ENCODE peak calls at places on chromosomes 7 and 10, in nine cellular contexts. B is GM06990; I is right lobe of liver; U is CD8-positive, alpha-beta T cell; X is DND-41; Z is WTC11; J is A549; O is NB4; Q is RWPE1. C is an unnamed sample.

GRCh38 chr7:133641436-133641835 is 388.6 kb downstream of the EXOC4 start:
- DNase-seq in O (no peak), U (no peak), Q (no peak), X (no peak), I (no peak), Z (no peak), J (no peak), B (no peak), C (no peak)

GRCh38 chr7:1301054-1301811 is 68.6 kb downstream of the UNCX start:
- DNase-seq in U (no peak), Q (no peak), I (no peak), Z (no peak), X (no peak), J (no peak), O (no peak), B (no peak), C (no peak)

GRCh38 chr10:99981581-99982199 is 28.1 kb downstream of the DNMBP start:
- DNase-seq in X (no peak), O (no peak), B (no peak), Z (no peak), I (peak; percentile 92), U (no peak), Q (no peak), J (no peak), C (no peak)

GRCh38 chr7:29278362-29279070 is 83.9 kb downstream of the CHN2 start:
- DNase-seq in Z (no peak), U (no peak), I (no peak), J (no peak), B (no peak), O (no peak), X (peak; percentile 17), Q (no peak), C (no peak)

GRCh38 chr10:130108934-130109604 is 1.6 kb downstream of the C10orf143 start:
- DNase-seq in O (peak; percentile 36), I (no peak), J (no peak), B (no peak), U (no peak), Q (no peak), X (no peak), Z (no peak), C (no peak)

GRCh38 chr7:100621554-100621953 is 9.2 kb downstream of the MOSPD3 start:
- DNase-seq in I (peak; percentile 90), O (no peak), Z (no peak), Q (no peak), B (no peak), X (no peak), U (no peak), J (no peak), C (no peak)

GRCh38 chr10:691216-691615 is 1.7 kb upstream of the DIP2C start:
- DNase-seq in B (no peak), Q (no peak), O (no peak), Z (no peak), I (no peak), X (no peak), J (no peak), U (no peak), C (peak; percentile 37)

GRCh38 chr7:15305002-15305600 is 256.7 kb downstream of the AGMO start:
- DNase-seq in Q (peak; percentile 17), O (peak; percentile 50), J (peak; percentile 63), B (no peak), X (peak; percentile 31), Z (peak; percentile 48), U (no peak), I (peak; percentile 53), C (no peak)

GRCh38 chr7:20269726-20270125 is 52.5 kb upstream of the MACC1 start:
- DNase-seq in B (no peak), O (no peak), Z (no peak), U (no peak), J (no peak), Q (no peak), I (no peak), X (no peak), C (no peak)

GRCh38 chr10:104424719-104425118 is 71.1 kb downstream of the CFAP58 start:
- DNase-seq in Z (no peak), X (no peak), J (no peak), Q (peak; percentile 81), B (peak; percentile 40), U (no peak), O (peak; percentile 31), I (no peak), C (no peak)

GRCh38 chr7:94298943-94299342 is 95.8 kb upstream of the COL1A2 start:
- DNase-seq in J (no peak), X (no peak), B (no peak), I (no peak), U (no peak), Z (no peak), O (no peak), Q (no peak), C (no peak)

GRCh38 chr7:131302876-131303707 is 24.6 kb upstream of the MKLN1 start:
- DNase-seq in B (no peak), O (no peak), Q (peak; percentile 35), Z (peak; percentile 48), X (no peak), J (peak; percentile 68), I (peak; percentile 54), U (peak; percentile 27), C (no peak)

GRCh38 chr7:68269410-68269809 is 1272.8 kb downstream of the TYW1 start:
- DNase-seq in J (peak; percentile 67), B (no peak), I (no peak), Q (no peak), X (no peak), O (no peak), Z (no peak), U (no peak), C (no peak)

GRCh38 chr7:41814888-41815287 is 112.0 kb upstream of the INHBA start:
- DNase-seq in Q (no peak), I (no peak), J (no peak), U (no peak), O (no peak), Z (no peak), B (no peak), X (no peak), C (no peak)

GRCh38 chr7:69635572-69636190 is 37.4 kb downstream of the AUTS2 start:
- DNase-seq in U (no peak), I (no peak), Z (no peak), B (no peak), Q (no peak), O (no peak), J (no peak), X (no peak), C (no peak)

GRCh38 chr10:4051408-4052151 is 266.6 kb upstream of the KLF6 start:
- DNase-seq in Z (no peak), I (no peak), X (no peak), U (no peak), J (no peak), B (no peak), O (peak; percentile 56), Q (no peak), C (no peak)

GRCh38 chr10:58514102-58514472 is 1.4 kb downstream of the BICC1 start:
- DNase-seq in Z (no peak), I (no peak), B (no peak), U (no peak), O (no peak), X (no peak), Q (no peak), J (no peak), C (no peak)

GRCh38 chr7:2785071-2785500 is 59.0 kb downstream of the GNA12 start:
- DNase-seq in O (no peak), Q (no peak), B (no peak), X (no peak), J (no peak), Z (no peak), I (no peak), U (no peak), C (no peak)

GRCh38 chr10:43318978-43319965 is 52.2 kb upstream of the FXYD4 start:
- DNase-seq in B (no peak), X (no peak), O (no peak), J (no peak), I (no peak), U (no peak), Q (no peak), Z (no peak), C (no peak)
- TF ChIP-seq CTCF in B (no peak), X (no peak), O (no peak), J (no peak), I (no peak), U (no peak), Q (no peak), Z (no peak), C (no peak)

GRCh38 chr10:30586828-30587227 is 42.7 kb downstream of the LYZL2 start:
- DNase-seq in I (no peak), O (no peak), J (no peak), U (no peak), B (no peak), Z (no peak), Q (no peak), X (no peak), C (no peak)

GRCh38 chr10:30589441-30589840 is 40.1 kb downstream of the LYZL2 start:
- DNase-seq in J (no peak), B (no peak), O (no peak), I (no peak), X (no peak), U (no peak), Z (no peak), Q (no peak), C (no peak)

GRCh38 chr10:30583778-30584415 is 45.7 kb downstream of the LYZL2 start:
- DNase-seq in B (peak; percentile 23), J (peak; percentile 89), U (no peak), I (peak; percentile 80), Z (no peak), O (peak; percentile 36), Q (peak; percentile 49), X (no peak), C (no peak)

GRCh38 chr10:30591249-30591670 is 38.3 kb downstream of the LYZL2 start:
- DNase-seq in Q (peak; percentile 56), I (peak; percentile 59), U (peak; percentile 29), O (peak; percentile 59), X (peak; percentile 35), Z (peak; percentile 37), J (peak; percentile 67), B (no peak), C (no peak)

GRCh38 chr10:30587522-30588031 is 42.0 kb downstream of the LYZL2 start:
- DNase-seq in I (peak; percentile 58), B (peak; percentile 73), J (no peak), U (no peak), Z (peak; percentile 46), Q (no peak), X (no peak), O (peak; percentile 83), C (no peak)
- TF ChIP-seq CTCF in I (no peak), B (peak; percentile 11), J (no peak), U (no peak), Z (no peak), Q (no peak), X (no peak), O (peak; percentile 17), C (no peak)

GRCh38 chr10:33837736-33838135 is 503.3 kb upstream of the NRP1 start:
- DNase-seq in I (no peak), X (no peak), J (no peak), U (no peak), Q (no peak), O (no peak), Z (no peak), B (no peak), C (no peak)
- TF ChIP-seq CTCF in I (no peak), X (no peak), J (no peak), U (no peak), Q (no peak), O (no peak), Z (no peak), B (no peak), C (no peak)

DNA sequence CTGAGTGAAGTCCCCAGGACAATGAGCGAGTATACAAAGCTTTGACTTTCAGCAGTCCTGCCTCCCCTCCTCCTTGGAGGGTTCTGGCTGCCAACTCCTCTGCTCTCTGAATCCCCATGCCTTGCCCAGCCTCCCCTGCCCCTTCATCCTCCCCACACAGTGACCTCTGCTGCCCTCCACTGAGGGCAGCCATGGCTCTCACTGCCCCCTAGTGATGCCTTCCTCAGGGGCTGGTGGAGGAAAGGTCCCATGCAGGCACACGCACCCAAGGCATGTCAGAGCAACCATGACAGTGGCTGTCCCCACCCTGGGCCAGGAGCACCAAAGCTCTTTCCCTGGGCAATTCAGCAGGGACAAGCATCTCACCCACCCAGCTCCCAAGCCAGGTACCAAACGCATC is 40.9 kb downstream of the FRMPD2 start:
- DNase-seq in X (no peak), U (no peak), I (no peak), B (no peak), O (no peak), Q (no peak), Z (no peak), J (no peak), C (no peak)
- TF ChIP-seq CTCF in X (peak; percentile 24), U (no peak), I (no peak), B (peak; percentile 29), O (peak; percentile 29), Q (no peak), Z (no peak), J (no peak), C (no peak)